ENCODE peak calls at places on chromosome 19, in six cellular contexts. G, H, A, K, P and I are unnamed samples.

GRCh38 chr19:18894254-18895037 is 1.5 kb downstream of the CERS1 start:
- DNase-seq in P (peak; percentile 62), K (no peak), G (peak; percentile 64), A (peak; percentile 62), H (peak; percentile 35), I (peak; percentile 58)

GRCh38 chr19:15291666-15292065 is 40.7 kb downstream of the BRD4 start:
- DNase-seq in G (no peak), A (no peak), P (no peak), H (peak; percentile 81), K (no peak), I (no peak)

GRCh38 chr19:3186377-3186688 is 603 bp downstream of the NCLN start:
- DNase-seq in G (no peak), K (no peak), A (no peak), P (no peak), H (no peak), I (no peak)

GRCh38 chr19:44648536-44649370 is 5.0 kb downstream of the PVR start:
- DNase-seq in H (peak; percentile 68), G (no peak), A (no peak), P (no peak), K (no peak), I (no peak)

GRCh38 chr19:52190679-52191293 is 934 bp downstream of the PPP2R1A start:
- DNase-seq in K (peak; percentile 30), H (peak; percentile 46), G (peak; percentile 45), A (peak; percentile 41), P (no peak), I (peak; percentile 27)

GRCh38 chr19:35063940-35064818 is 22.7 kb downstream of the HPN start:
- DNase-seq in P (no peak), K (no peak), G (no peak), H (peak; percentile 84), A (no peak), I (no peak)

GRCh38 chr19:32457540-32457939 is 52.0 kb downstream of the DPY19L3 start:
- DNase-seq in K (no peak), G (no peak), P (no peak), A (no peak), H (no peak), I (no peak)

GRCh38 chr19:53466726-53467125 is 807 bp upstream of the ZNF813 start:
- DNase-seq in H (no peak), P (peak; percentile 40), K (no peak), A (peak; percentile 38), G (no peak), I (no peak)

GRCh38 chr19:19134687-19135158 is 3.6 kb downstream of the TMEM161A start:
- DNase-seq in P (peak; percentile 86), H (no peak), K (no peak), G (peak; percentile 89), A (peak; percentile 84), I (no peak)

GRCh38 chr19:58519087-58519354 is 589 bp downstream of the ZBTB45 start:
- DNase-seq in H (peak; percentile 74), A (peak; percentile 89), G (peak; percentile 82), P (peak; percentile 80), K (peak; percentile 56), I (peak; percentile 71)

GRCh38 chr19:30864460-30865215 is 484.6 kb downstream of the TSHZ3 start:
- DNase-seq in H (no peak), A (no peak), G (no peak), K (no peak), P (peak; percentile 7), I (no peak)

GRCh38 chr19:34319785-34320184 is 45.2 kb upstream of the GPI start:
- DNase-seq in H (peak; percentile 80), A (no peak), P (no peak), K (peak; percentile 82), G (no peak), I (no peak)

GRCh38 chr19:32873560-32873959 is 4.0 kb upstream of the SLC7A9 start:
- DNase-seq in A (no peak), H (no peak), G (peak; percentile 19), K (no peak), P (no peak), I (no peak)

GRCh38 chr19:46714523-46715106 is 2.3 kb downstream of the PRKD2 start:
- DNase-seq in H (no peak), P (no peak), K (no peak), A (no peak), G (peak; percentile 56), I (no peak)

GRCh38 chr19:18726417-18726767 is 42.9 kb downstream of the CRTC1 start:
- DNase-seq in A (no peak), K (no peak), G (no peak), H (no peak), P (no peak), I (no peak)

GRCh38 chr19:19217110-19217509 is 5.4 kb downstream of the NCAN start:
- DNase-seq in G (no peak), P (peak; percentile 49), H (peak; percentile 16), K (no peak), A (peak; percentile 81), I (no peak)

GRCh38 chr19:12800873-12801465 is 631 bp downstream of the PRDX2 start:
- DNase-seq in H (no peak), P (peak; percentile 45), A (no peak), K (no peak), G (no peak), I (no peak)

GRCh38 chr19:53908106-53908932 is 759 bp upstream of the CACNG7 start:
- DNase-seq in P (peak; percentile 93), H (peak; percentile 40), G (peak; percentile 94), A (peak; percentile 89), K (peak; percentile 43), I (peak; percentile 77)

GRCh38 chr19:19385900-19386339 is 19.6 kb upstream of the GATAD2A start:
- DNase-seq in K (peak; percentile 76), G (peak; percentile 74), H (no peak), P (peak; percentile 52), A (peak; percentile 73), I (no peak)

GRCh38 chr19:47093841-47094240 is 19.7 kb downstream of the ZC3H4 start:
- DNase-seq in P (no peak), H (no peak), G (no peak), A (no peak), K (no peak), I (no peak)

GRCh38 chr19:17136617-17137016 is 61.0 kb downstream of the MYO9B start:
- DNase-seq in G (no peak), A (no peak), H (no peak), P (no peak), K (no peak), I (no peak)

GRCh38 chr19:17136026-17136425 is 60.4 kb downstream of the MYO9B start:
- DNase-seq in G (peak; percentile 60), P (no peak), K (no peak), A (peak; percentile 65), H (no peak), I (no peak)

GRCh38 chr19:17138937-17139598 is 63.5 kb downstream of the MYO9B start:
- DNase-seq in P (no peak), H (no peak), G (no peak), K (no peak), A (no peak), I (no peak)

DNA sequence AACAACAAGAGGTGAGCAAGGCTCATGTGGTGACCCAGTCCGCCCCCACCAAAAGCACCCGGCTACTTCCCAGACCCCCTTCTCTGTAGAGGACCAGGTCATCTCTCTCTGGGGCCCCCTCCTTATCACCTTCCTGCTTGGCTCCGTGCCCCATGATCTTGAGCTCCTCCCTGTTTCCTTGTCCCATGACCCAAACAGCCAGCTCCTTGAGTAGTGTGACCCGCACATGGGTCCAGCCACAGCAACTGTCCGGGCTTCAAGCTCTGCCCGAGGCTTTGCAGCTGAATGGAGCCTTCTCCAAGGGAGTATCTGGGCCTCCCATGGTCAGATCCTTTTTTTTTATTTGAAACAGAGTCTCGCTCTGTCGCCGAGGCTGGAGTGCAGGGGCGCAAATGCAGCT is 61.8 kb downstream of the MYO9B start:
- DNase-seq in K (no peak), A (no peak), P (no peak), G (no peak), H (no peak), I (no peak)
- H2AK5ac ChIP-seq in K (peak overlapping the region; percentile 23), A (no peak overlapping the region), P (no peak overlapping the region), G (no peak overlapping the region), H (no peak overlapping the region), I (peak overlapping the region; percentile 70)

DNA sequence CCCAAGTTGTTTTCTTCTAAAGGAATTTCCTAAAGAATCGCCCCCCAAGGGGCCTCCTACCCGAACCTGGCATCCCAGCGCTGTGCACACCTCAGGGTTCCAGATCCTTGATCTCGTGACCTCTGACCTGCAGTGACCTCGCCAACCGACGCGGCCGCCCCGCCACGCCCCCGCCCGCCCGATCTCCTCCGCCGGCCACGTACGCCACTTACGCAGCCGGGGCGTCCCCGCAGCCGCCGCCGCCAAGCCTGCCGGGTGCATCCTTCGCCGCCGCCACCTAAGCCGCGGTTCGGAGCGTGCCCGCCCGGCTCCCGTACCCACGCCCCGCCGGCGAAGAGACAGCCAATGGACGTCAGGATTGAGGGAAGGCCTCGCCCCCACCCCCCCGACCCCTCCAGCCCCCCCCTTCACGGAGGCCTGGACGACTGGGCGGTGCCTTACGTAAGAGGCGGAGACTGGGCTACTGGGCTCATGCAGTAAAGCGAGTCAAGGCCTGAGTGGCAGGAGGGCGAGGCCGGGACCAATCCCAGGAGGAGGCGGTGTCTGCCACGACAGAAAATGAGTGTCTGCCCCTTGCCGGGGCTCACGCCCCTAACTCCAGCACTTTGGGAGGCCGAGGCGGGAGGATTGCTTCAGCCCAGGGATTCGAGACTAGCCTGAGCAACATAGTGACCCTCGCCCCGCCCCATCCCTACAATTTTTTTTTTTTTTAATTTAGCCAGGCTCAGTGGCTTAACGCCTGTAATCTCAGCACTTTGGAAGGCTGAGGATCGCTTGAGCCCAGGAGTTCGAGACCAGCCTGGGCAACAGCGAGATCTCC is at the start of gene YIF1B:
- DNase-seq in A (peak; percentile 99), P (peak; percentile 99), H (peak; percentile 96), G (peak; percentile 94), K (peak; percentile 99), I (peak; percentile 95)
- H2AK5ac ChIP-seq in A (peak within 1 kb of the TSS; percentile 85), P (no peak within 1 kb of the TSS), H (peak within 1 kb of the TSS; percentile 74), G (no peak within 1 kb of the TSS), K (peak within 1 kb of the TSS; percentile 17), I (no peak within 1 kb of the TSS)

DNA sequence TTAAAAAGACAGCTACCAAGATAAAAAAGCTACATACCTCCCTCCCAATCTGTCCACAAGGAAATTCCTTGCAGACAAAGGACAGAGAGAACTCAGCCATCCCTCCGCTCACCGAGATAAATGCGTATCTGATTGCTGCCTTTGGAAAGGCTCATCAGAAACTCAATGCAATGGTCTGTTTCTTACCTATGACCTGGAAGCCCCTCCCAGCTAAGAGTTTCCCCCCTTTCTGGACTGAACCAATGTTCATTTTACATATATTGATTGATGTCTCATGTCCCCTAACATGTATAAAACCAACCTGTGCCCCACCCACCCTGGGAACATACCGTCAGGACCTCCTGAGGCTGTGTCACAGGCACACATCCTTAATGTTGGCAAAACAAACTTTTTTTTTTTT is 11.6 kb downstream of the BTBD2 start:
- DNase-seq in H (no peak), K (no peak), A (peak; percentile 13), G (no peak), P (no peak), I (no peak)
- H2AK5ac ChIP-seq in H (no peak overlapping the region), K (no peak overlapping the region), A (no peak overlapping the region), G (no peak overlapping the region), P (no peak overlapping the region), I (no peak overlapping the region)

GRCh38 chr19:55461974-55462628 is 659 bp upstream of the ISOC2 start:
- DNase-seq in A (no peak), G (no peak), P (no peak), H (peak; percentile 33), K (no peak), I (no peak)
- H2AK5ac ChIP-seq in A (no peak overlapping the region), G (no peak overlapping the region), P (no peak overlapping the region), H (peak overlapping the region; percentile 55), K (no peak overlapping the region), I (peak overlapping the region; percentile 82)